ENCODE peak calls at places on chromosomes 13 and 19, in four cellular contexts. One of them, this sample, is unnamed.

GRCh38 chr19:57648336-57649003 is 15.5 kb downstream of the ZNF211 start:
- DNase-seq in neural crest cell: no peak
- DNase-seq in Calu3: no peak
- DNase-seq in progenitor cell of endocrine pancreas: no peak
- DNase-seq in this sample: no peak

GRCh38 chr19:10431943-10432735 is 11.8 kb downstream of the PDE4A start:
- DNase-seq in progenitor cell of endocrine pancreas: no peak
- DNase-seq in Calu3: peak; percentile 51
- DNase-seq in neural crest cell: no peak
- DNase-seq in this sample: no peak

GRCh38 chr19:8368136-8368535 is 4.2 kb downstream of the ANGPTL4 start:
- DNase-seq in neural crest cell: no peak
- DNase-seq in progenitor cell of endocrine pancreas: no peak
- DNase-seq in Calu3: no peak
- DNase-seq in this sample: no peak

GRCh38 chr13:67440240-67440639 is 210.1 kb upstream of the PCDH9 start:
- DNase-seq in Calu3: no peak
- DNase-seq in neural crest cell: no peak
- DNase-seq in progenitor cell of endocrine pancreas: no peak
- DNase-seq in this sample: no peak

GRCh38 chr13:32314968-32315254 is 252 bp downstream of the ZAR1L start:
- DNase-seq in neural crest cell: no peak
- DNase-seq in progenitor cell of endocrine pancreas: no peak
- DNase-seq in Calu3: no peak
- DNase-seq in this sample: peak; percentile 24

GRCh38 chr19:12783226-12783848 is 7.9 kb upstream of the JUNB start:
- DNase-seq in neural crest cell: no peak
- DNase-seq in Calu3: peak; percentile 14
- DNase-seq in progenitor cell of endocrine pancreas: no peak
- DNase-seq in this sample: peak; percentile 16

GRCh38 chr19:36646746-36647145 is 19.9 kb downstream of the ZNF461 start:
- DNase-seq in Calu3: no peak
- DNase-seq in progenitor cell of endocrine pancreas: no peak
- DNase-seq in neural crest cell: no peak
- DNase-seq in this sample: no peak

GRCh38 chr19:932647-933552 is 7.1 kb downstream of the ARID3A start:
- DNase-seq in neural crest cell: peak; percentile 56
- DNase-seq in progenitor cell of endocrine pancreas: no peak
- DNase-seq in Calu3: peak; percentile 31
- DNase-seq in this sample: peak; percentile 77

GRCh38 chr19:54190942-54191670 is at the start of gene TSEN34:
- DNase-seq in neural crest cell: peak; percentile 83
- DNase-seq in progenitor cell of endocrine pancreas: peak; percentile 82
- DNase-seq in Calu3: peak; percentile 94
- DNase-seq in this sample: peak; percentile 72

GRCh38 chr13:21567714-21568113 is 36.3 kb downstream of the MICU2 start:
- DNase-seq in Calu3: no peak
- DNase-seq in progenitor cell of endocrine pancreas: no peak
- DNase-seq in neural crest cell: no peak
- DNase-seq in this sample: no peak

GRCh38 chr13:92843549-92843948 is 383.1 kb upstream of the GPC6 start:
- DNase-seq in Calu3: no peak
- DNase-seq in progenitor cell of endocrine pancreas: no peak
- DNase-seq in neural crest cell: no peak
- DNase-seq in this sample: peak; percentile 15

GRCh38 chr19:22619371-22619770 is 14.8 kb upstream of the ZNF492 start:
- DNase-seq in progenitor cell of endocrine pancreas: no peak
- DNase-seq in Calu3: no peak
- DNase-seq in neural crest cell: no peak
- DNase-seq in this sample: no peak

GRCh38 chr13:32019612-32020233 is 11.9 kb upstream of the FRY start:
- DNase-seq in progenitor cell of endocrine pancreas: peak; percentile 25
- DNase-seq in Calu3: peak; percentile 40
- DNase-seq in neural crest cell: peak; percentile 45
- DNase-seq in this sample: peak; percentile 21

GRCh38 chr19:13173129-13173737 is 23.0 kb downstream of the IER2 start:
- DNase-seq in progenitor cell of endocrine pancreas: no peak
- DNase-seq in neural crest cell: no peak
- DNase-seq in Calu3: no peak
- DNase-seq in this sample: no peak

GRCh38 chr13:111566567-111566966 is 246.1 kb downstream of the TEX29 start:
- DNase-seq in progenitor cell of endocrine pancreas: no peak
- DNase-seq in Calu3: no peak
- DNase-seq in neural crest cell: no peak
- DNase-seq in this sample: no peak

GRCh38 chr19:1929051-1929742 is 11.8 kb upstream of the CSNK1G2 start:
- DNase-seq in progenitor cell of endocrine pancreas: peak; percentile 79
- DNase-seq in Calu3: peak; percentile 80
- DNase-seq in neural crest cell: peak; percentile 82
- DNase-seq in this sample: peak; percentile 80

GRCh38 chr19:57319869-57320179 is 448 bp upstream of the ZNF543 start:
- DNase-seq in Calu3: no peak
- DNase-seq in neural crest cell: no peak
- DNase-seq in progenitor cell of endocrine pancreas: no peak
- DNase-seq in this sample: no peak

GRCh38 chr13:31731923-31732322 is 7.4 kb upstream of the RXFP2 start:
- DNase-seq in neural crest cell: no peak
- DNase-seq in Calu3: no peak
- DNase-seq in progenitor cell of endocrine pancreas: no peak
- DNase-seq in this sample: no peak

GRCh38 chr19:42282036-42282762 is 13.1 kb downstream of the CIC start:
- DNase-seq in neural crest cell: no peak
- DNase-seq in Calu3: no peak
- DNase-seq in progenitor cell of endocrine pancreas: no peak
- DNase-seq in this sample: no peak

GRCh38 chr19:12939292-12939606 is 840 bp downstream of the CALR start:
- DNase-seq in progenitor cell of endocrine pancreas: no peak
- DNase-seq in neural crest cell: no peak
- DNase-seq in Calu3: no peak
- DNase-seq in this sample: no peak

GRCh38 chr19:10335149-10336053 is 2.1 kb upstream of the RAVER1 start:
- DNase-seq in neural crest cell: no peak
- DNase-seq in Calu3: no peak
- DNase-seq in progenitor cell of endocrine pancreas: no peak
- DNase-seq in this sample: no peak

GRCh38 chr13:99892189-99892588 is 79.4 kb downstream of the ZIC5 start:
- DNase-seq in Calu3: no peak
- DNase-seq in neural crest cell: no peak
- DNase-seq in progenitor cell of endocrine pancreas: no peak
- DNase-seq in this sample: no peak

GRCh38 chr13:113962975-113963374 is 10.9 kb downstream of the C13orf46 start:
- DNase-seq in neural crest cell: no peak
- DNase-seq in Calu3: no peak
- DNase-seq in progenitor cell of endocrine pancreas: no peak
- DNase-seq in this sample: no peak

GRCh38 chr19:38691938-38692457 is 44.5 kb downstream of the ACTN4 start:
- DNase-seq in progenitor cell of endocrine pancreas: no peak
- DNase-seq in Calu3: peak; percentile 80
- DNase-seq in neural crest cell: no peak
- DNase-seq in this sample: peak; percentile 62

GRCh38 chr19:40365613-40366401 is 17.3 kb downstream of the PLD3 start:
- DNase-seq in neural crest cell: peak; percentile 76
- DNase-seq in Calu3: no peak
- DNase-seq in progenitor cell of endocrine pancreas: peak; percentile 88
- DNase-seq in this sample: peak; percentile 96

GRCh38 chr13:109569938-109570711 is 216.3 kb downstream of the IRS2 start:
- DNase-seq in progenitor cell of endocrine pancreas: no peak
- DNase-seq in Calu3: no peak
- DNase-seq in neural crest cell: no peak
- DNase-seq in this sample: no peak

GRCh38 chr13:99040536-99041141 is 62.8 kb upstream of the DOCK9 start:
- DNase-seq in Calu3: no peak
- DNase-seq in neural crest cell: no peak
- DNase-seq in progenitor cell of endocrine pancreas: no peak
- DNase-seq in this sample: no peak

GRCh38 chr13:85503797-85504196 is 295.4 kb downstream of the SLITRK6 start:
- DNase-seq in neural crest cell: no peak
- DNase-seq in Calu3: no peak
- DNase-seq in progenitor cell of endocrine pancreas: no peak
- DNase-seq in this sample: peak; percentile 18

GRCh38 chr13:51152713-51153112 is 41.6 kb upstream of the C13orf42 start:
- DNase-seq in neural crest cell: no peak
- DNase-seq in Calu3: no peak
- DNase-seq in progenitor cell of endocrine pancreas: no peak
- DNase-seq in this sample: no peak

DNA sequence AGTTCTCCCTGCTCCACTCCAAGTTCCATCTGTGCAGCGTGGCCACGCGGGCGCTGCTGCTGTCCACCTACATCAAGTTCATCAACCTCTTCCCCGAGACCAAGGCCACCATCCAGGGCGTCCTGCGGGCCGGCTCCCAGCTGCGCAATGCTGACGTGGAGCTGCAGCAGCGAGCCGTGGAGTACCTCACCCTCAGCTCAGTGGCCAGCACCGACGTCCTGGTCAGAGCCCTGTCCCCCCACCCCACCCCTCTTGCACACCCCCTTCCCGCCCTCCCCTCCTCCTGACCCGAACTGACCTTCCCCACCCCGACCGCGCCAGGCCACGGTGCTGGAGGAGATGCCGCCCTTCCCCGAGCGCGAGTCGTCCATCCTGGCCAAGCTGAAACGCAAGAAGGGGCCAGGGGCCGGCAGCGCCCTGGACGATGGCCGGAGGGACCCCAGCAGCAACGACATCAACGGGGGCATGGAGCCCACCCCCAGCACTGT is 11.6 kb downstream of the FUZ start:
- DNase-seq in Calu3: no peak
- DNase-seq in neural crest cell: no peak
- DNase-seq in progenitor cell of endocrine pancreas: no peak
- DNase-seq in this sample: no peak
- TF ChIP-seq CTCF in Calu3: no peak
- TF ChIP-seq CTCF in neural crest cell: no peak
- TF ChIP-seq CTCF in progenitor cell of endocrine pancreas: no peak
- TF ChIP-seq CTCF in this sample: no peak

GRCh38 chr19:56211718-56212117 is 9.6 kb downstream of the ZSCAN5C start:
- DNase-seq in Calu3: no peak
- DNase-seq in progenitor cell of endocrine pancreas: no peak
- DNase-seq in neural crest cell: no peak
- DNase-seq in this sample: no peak
- TF ChIP-seq CTCF in Calu3: no peak
- TF ChIP-seq CTCF in progenitor cell of endocrine pancreas: no peak
- TF ChIP-seq CTCF in neural crest cell: no peak
- TF ChIP-seq CTCF in this sample: no peak

DNA sequence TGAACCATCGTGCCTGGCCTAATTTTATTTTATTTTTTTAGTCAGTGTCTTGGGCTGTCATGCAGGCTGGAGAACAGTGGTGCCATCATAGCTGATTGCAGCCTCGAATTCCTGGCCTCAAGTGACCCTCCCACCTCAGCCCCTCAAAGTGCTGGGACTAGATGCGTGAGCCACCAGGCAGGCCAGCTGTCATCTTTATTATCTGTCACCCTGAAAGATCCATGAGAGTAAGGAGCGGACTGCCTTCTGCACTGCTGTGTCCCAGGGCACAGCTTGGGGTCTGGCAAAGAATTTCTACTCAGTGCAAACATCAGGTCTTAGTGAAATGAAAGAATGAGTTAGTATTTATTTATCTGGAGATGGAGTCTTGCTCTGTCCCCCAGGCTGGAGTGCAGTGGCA is 9.5 kb upstream of the TLE5 start:
- DNase-seq in neural crest cell: no peak
- DNase-seq in Calu3: no peak
- DNase-seq in progenitor cell of endocrine pancreas: no peak
- DNase-seq in this sample: no peak
- TF ChIP-seq CTCF in neural crest cell: no peak
- TF ChIP-seq CTCF in Calu3: no peak
- TF ChIP-seq CTCF in progenitor cell of endocrine pancreas: no peak
- TF ChIP-seq CTCF in this sample: no peak

GRCh38 chr19:18998276-18998675 is 35.0 kb downstream of the SUGP2 start:
- DNase-seq in neural crest cell: no peak
- DNase-seq in progenitor cell of endocrine pancreas: no peak
- DNase-seq in Calu3: no peak
- DNase-seq in this sample: no peak

GRCh38 chr19:18996796-18997394 is 36.4 kb downstream of the SUGP2 start:
- DNase-seq in progenitor cell of endocrine pancreas: no peak
- DNase-seq in neural crest cell: no peak
- DNase-seq in Calu3: no peak
- DNase-seq in this sample: no peak

GRCh38 chr19:18992696-18993095 is 40.6 kb downstream of the SUGP2 start:
- DNase-seq in progenitor cell of endocrine pancreas: no peak
- DNase-seq in neural crest cell: no peak
- DNase-seq in Calu3: no peak
- DNase-seq in this sample: no peak

GRCh38 chr19:18996351-18996750 is 37.0 kb downstream of the SUGP2 start:
- DNase-seq in Calu3: no peak
- DNase-seq in neural crest cell: no peak
- DNase-seq in progenitor cell of endocrine pancreas: no peak
- DNase-seq in this sample: no peak

GRCh38 chr19:18995804-18996241 is 37.5 kb downstream of the SUGP2 start:
- DNase-seq in neural crest cell: peak; percentile 45
- DNase-seq in progenitor cell of endocrine pancreas: no peak
- DNase-seq in Calu3: peak; percentile 46
- DNase-seq in this sample: peak; percentile 75
- TF ChIP-seq CTCF in neural crest cell: peak; percentile 63
- TF ChIP-seq CTCF in progenitor cell of endocrine pancreas: peak; percentile 41
- TF ChIP-seq CTCF in Calu3: no peak
- TF ChIP-seq CTCF in this sample: no peak